ENCODE peak calls at places on chromosomes 12 and 14, in four cellular contexts. M is mammary epithelial cell, J is WTC11, T is AG04449. O is an unnamed sample.

GRCh38 chr12:67909091-67909531 is 80.1 kb upstream of the IFNG-AS1 start:
- DNase-seq in M (peak), J (no peak), T (peak), O (peak)

GRCh38 chr14:54364555-54365415 is 32.0 kb upstream of the CDKN3 start:
- DNase-seq in M (peak), T (peak), J (no peak), O (peak)

GRCh38 chr14:76125506-76125905 is 26.2 kb upstream of the GPATCH2L start:
- DNase-seq in M (no peak), T (no peak), J (no peak), O (no peak)

GRCh38 chr12:8156845-8157244 is at the start of gene ZNF705A:
- DNase-seq in J (no peak), T (peak), M (peak), O (peak)

GRCh38 chr12:29212682-29213397 is 63.8 kb downstream of the FAR2 start:
- DNase-seq in T (no peak), M (no peak), J (no peak), O (no peak)

GRCh38 chr12:21933656-21934055 is 7.6 kb downstream of the ABCC9 start:
- DNase-seq in T (no peak), M (no peak), J (no peak), O (no peak)

GRCh38 chr12:120651821-120652220 is 11.4 kb downstream of the CABP1 start:
- DNase-seq in M (no peak), T (no peak), J (no peak), O (peak)

GRCh38 chr14:101926085-101926484 is 38.3 kb upstream of the DYNC1H1 start:
- DNase-seq in J (no peak), M (no peak), T (no peak), O (no peak)

GRCh38 chr12:111250251-111250881 is 118.5 kb downstream of the PHETA1 start:
- DNase-seq in J (no peak), M (no peak), T (no peak), O (no peak)

GRCh38 chr12:131795064-131795463 is 33.1 kb upstream of the MMP17 start:
- DNase-seq in J (no peak), T (no peak), M (no peak), O (no peak)

GRCh38 chr14:59262717-59263469 is 74.4 kb downstream of the DAAM1 start:
- DNase-seq in J (peak), M (no peak), T (no peak), O (no peak)

GRCh38 chr12:55997535-55997859 is 421 bp downstream of the SUOX start:
- DNase-seq in J (no peak), T (no peak), M (no peak), O (no peak)

GRCh38 chr14:76673261-76673660 is 88.0 kb upstream of the VASH1 start:
- DNase-seq in M (no peak), T (no peak), J (no peak), O (no peak)

GRCh38 chr12:103368167-103368566 is 127.6 kb downstream of the C12orf42 start:
- DNase-seq in M (no peak), T (no peak), J (no peak), O (no peak)

GRCh38 chr12:47885012-47885501 is 19.7 kb downstream of the VDR start:
- DNase-seq in J (no peak), M (no peak), T (no peak), O (no peak)

GRCh38 chr14:37122288-37122687 is 50.1 kb downstream of the SLC25A21 start:
- DNase-seq in J (no peak), T (peak), M (peak), O (peak)

GRCh38 chr12:118398878-118399277 is 22.5 kb downstream of the SUDS3 start:
- DNase-seq in T (no peak), J (no peak), M (no peak), O (no peak)

GRCh38 chr12:94769746-94770396 is 119.5 kb upstream of the TMCC3 start:
- DNase-seq in T (no peak), J (no peak), M (no peak), O (no peak)

GRCh38 chr12:2912216-2912575 is 21.5 kb downstream of the TULP3 start:
- DNase-seq in T (no peak), M (no peak), J (no peak), O (no peak)

GRCh38 chr12:70577283-70577634 is 60.0 kb downstream of the PTPRB start:
- DNase-seq in T (no peak), J (no peak), M (no peak), O (no peak)

GRCh38 chr12:96258451-96258933 is 64.3 kb downstream of the ELK3 start:
- DNase-seq in J (no peak), T (peak), M (peak), O (peak)

GRCh38 chr14:66709292-66709691 is 201.3 kb downstream of the GPHN start:
- DNase-seq in J (no peak), M (peak), T (no peak), O (peak)

GRCh38 chr14:26855051-26855753 is 257.4 kb upstream of the NOVA1 start:
- DNase-seq in J (no peak), T (no peak), M (no peak), O (no peak)

GRCh38 chr12:132638541-132639408 is 20.2 kb downstream of the P2RX2 start:
- DNase-seq in M (peak), J (peak), T (peak), O (peak)

GRCh38 chr14:89648924-89649323 is 231.9 kb upstream of the FOXN3 start:
- DNase-seq in T (no peak), M (no peak), J (no peak), O (no peak)

GRCh38 chr14:89648510-89648909 is 231.5 kb upstream of the FOXN3 start:
- DNase-seq in J (no peak), T (no peak), M (no peak), O (no peak)

GRCh38 chr14:89652352-89652751 is 235.3 kb upstream of the FOXN3 start:
- DNase-seq in J (no peak), T (no peak), M (no peak), O (no peak)

GRCh38 chr14:89651805-89652204 is 234.8 kb upstream of the FOXN3 start:
- DNase-seq in T (no peak), J (no peak), M (no peak), O (no peak)

GRCh38 chr14:89650077-89650978 is 233.3 kb upstream of the FOXN3 start:
- DNase-seq in J (no peak), T (no peak), M (no peak), O (no peak)
- TF ChIP-seq CTCF in J (no peak), T (no peak), M (no peak), O (no peak)

DNA sequence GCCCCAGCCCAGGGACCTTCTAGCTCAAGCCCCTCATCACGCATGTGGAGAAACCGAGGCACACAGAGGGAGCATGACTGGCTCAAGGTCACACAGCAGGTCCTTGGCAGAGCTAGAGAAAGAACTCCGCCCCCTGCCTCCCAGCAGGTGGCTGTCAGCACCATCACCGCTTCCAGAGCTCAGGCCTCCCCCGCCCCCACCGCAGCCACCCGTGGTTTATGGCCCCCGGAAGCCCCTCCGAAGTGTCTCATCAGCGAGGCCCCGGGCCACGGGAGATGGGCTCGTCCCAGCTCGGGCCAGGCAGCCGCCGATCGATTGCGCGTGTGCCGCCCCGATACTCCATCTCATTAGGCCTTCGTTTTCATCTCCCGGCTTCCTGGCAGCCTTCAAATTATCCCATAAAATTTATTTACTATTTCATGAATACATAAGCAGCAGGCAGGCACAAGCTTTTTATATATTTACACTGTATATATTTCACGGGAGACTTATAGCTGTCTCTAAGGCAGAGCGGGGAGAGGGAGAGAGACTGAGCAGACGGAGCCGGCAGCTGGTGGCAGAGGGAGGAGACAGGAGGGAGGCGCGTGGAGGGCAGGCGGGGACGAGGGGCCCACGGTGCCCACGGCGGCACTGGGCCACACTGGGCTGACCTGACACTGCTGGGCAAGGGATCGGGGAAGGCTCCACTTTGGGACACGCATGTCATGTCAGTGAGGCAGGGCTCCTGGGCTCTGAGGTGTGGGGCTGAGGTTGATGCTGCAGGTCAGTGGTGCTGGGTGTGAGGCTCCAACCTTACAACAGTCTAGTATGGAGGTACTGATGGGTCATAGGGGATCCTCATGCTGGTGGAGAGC is 241.2 kb downstream of the RBM19 start:
- DNase-seq in T (no peak), M (no peak), J (no peak), O (no peak)
- TF ChIP-seq CTCF in T (no peak), M (no peak), J (no peak), O (no peak)

DNA sequence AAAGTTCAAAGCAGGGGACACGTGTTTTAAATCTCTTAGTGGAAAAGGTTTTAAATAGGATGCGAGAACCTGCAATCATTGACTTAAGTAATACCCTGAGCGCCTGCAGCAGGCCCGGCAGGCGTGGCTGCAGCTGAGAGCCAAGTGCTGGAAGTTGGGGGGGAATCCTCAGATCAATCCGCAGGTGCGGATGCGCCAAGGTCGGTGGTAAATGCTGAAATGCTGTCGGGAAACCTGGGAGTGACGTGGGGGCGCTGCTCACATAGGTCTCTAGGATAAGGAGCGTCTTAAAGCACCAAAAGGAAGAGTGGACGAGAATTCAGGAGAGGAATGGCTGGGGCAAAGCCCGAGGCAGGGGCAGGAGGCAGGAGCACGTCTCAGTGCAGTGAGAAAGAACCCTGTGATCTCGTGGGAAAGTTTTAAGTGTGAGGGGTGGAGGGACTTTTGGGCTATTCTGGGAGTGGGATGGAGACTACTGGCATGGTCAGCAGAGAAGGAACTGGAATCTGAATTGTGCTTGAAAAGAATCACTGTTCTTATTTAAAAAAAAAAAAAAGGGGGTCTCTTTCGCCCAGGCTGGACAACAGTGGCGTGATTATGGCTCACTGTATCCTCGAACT is 883 bp upstream of the CDCA4 start:
- DNase-seq in T (no peak), J (peak), M (peak), O (peak)
- TF ChIP-seq CTCF in T (no peak), J (no peak), M (peak), O (no peak)

DNA sequence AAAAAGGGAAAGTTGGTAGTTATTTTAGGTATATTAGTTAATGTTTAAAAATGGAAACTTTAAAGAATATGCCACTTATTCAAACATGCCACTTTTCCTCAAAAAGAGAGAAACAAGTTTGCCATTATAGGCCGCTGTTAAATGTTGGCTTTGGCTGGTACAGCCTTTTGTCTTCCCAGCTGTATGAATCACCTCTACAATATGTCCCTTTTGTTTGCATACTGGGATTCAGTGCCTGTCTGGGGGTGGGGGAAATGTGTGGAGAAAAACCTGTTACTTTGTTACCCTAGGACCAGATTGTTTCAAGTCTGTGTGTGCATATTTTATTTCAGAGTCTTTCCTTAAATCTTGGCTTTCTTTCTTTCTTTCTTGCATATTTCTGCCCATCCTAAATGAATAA is 470.4 kb upstream of the LMO3 start:
- DNase-seq in J (no peak), M (no peak), T (no peak), O (no peak)
- TF ChIP-seq CTCF in J (no peak), M (no peak), T (no peak), O (no peak)

GRCh38 chr12:112297188-112297587 is 85.0 kb downstream of the HECTD4 start:
- DNase-seq in T (no peak), J (no peak), M (no peak), O (no peak)

GRCh38 chr12:112299704-112300103 is 82.5 kb downstream of the HECTD4 start:
- DNase-seq in T (no peak), J (no peak), M (no peak), O (no peak)

GRCh38 chr12:112296183-112296582 is 86.0 kb downstream of the HECTD4 start:
- DNase-seq in J (no peak), T (no peak), M (no peak), O (no peak)

DNA sequence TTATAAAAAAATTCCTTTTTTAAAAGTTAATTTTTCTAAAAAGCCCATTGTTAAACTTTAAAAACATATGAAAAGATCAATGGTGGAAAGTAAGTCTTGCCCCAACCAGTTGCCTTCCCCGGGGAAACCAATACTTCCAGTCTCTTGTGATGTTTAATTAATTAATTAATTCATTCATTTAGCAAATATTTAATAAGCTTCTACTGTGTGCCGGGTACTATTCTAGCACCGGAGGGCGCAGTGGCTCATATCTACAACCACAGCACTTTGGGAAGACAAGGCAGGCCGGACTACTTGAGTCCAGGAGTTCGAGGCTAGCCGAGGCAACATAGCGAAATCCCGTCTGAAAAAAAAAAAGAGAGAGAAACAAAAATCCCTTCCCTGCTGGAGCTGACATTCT is 87.4 kb downstream of the HECTD4 start:
- DNase-seq in T (no peak), J (no peak), M (no peak), O (peak)
- TF ChIP-seq CTCF in T (no peak), J (no peak), M (no peak), O (no peak)

GRCh38 chr14:62431496-62431895 is 613.8 kb downstream of the KCNH5 start:
- DNase-seq in M (no peak), T (no peak), J (no peak), O (no peak)
- TF ChIP-seq CTCF in M (no peak), T (no peak), J (no peak), O (no peak)

GRCh38 chr14:22303589-22304195 is 285.3 kb downstream of the DAD1 start:
- DNase-seq in T (no peak), J (no peak), M (no peak), O (peak)
- TF ChIP-seq CTCF in T (no peak), J (no peak), M (peak), O (peak)

DNA sequence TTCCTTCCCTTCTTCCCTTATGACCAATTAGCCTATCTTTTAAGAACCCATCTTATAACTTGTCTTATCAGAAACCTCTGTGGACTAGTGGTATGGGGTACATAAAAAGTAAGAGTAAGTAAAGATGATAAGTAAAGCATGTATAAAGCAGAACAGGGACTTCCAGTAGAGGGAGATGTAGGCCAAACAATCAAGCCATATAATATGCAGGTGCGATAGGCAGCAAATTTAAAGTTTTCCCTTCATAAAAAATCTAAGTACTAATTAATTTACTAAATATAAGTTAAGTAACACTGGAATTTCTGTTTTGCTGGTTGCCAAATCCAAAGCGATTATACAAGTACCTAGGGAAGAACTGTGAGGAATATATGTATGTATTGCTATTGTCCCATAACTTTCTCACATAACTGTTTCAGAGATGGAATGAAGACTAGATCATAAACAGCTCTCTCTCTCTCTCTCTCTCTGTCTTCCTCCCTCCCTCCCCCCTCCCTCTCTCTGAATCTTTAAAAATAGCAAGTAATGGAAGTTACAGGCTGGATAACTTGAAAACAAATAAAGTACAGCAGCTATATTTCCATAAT is 25.7 kb downstream of the METTL25 start:
- DNase-seq in T (no peak), M (peak), J (no peak), O (peak)
- TF ChIP-seq CTCF in T (no peak), M (peak), J (no peak), O (peak)